ENCODE peak calls at places on chromosomes 3 and 15, in seven cellular contexts. Z is A549, I is suprapubic skin, E is Peyer's patch, H is thyroid gland, N is HCT116, S is uterus. Y is an unnamed sample.

GRCh38 chr3:83226751-83227150 is 1465.3 kb upstream of the GBE1 start:
- DNase-seq in Z (no peak), I (no peak), E (no peak), H (no peak), N (no peak), S (no peak), Y (no peak)

GRCh38 chr3:52682016-52682415 is 3.7 kb downstream of the PBRM1 start:
- DNase-seq in Z (no peak), I (no peak), E (no peak), H (peak; percentile 47), N (peak; percentile 38), S (peak; percentile 27), Y (no peak)

GRCh38 chr3:184230081-184230602 is 757 bp downstream of the VWA5B2 start:
- DNase-seq in Z (no peak), I (no peak), E (no peak), H (no peak), N (no peak), S (no peak), Y (no peak)

GRCh38 chr3:38115645-38116427 is 21.1 kb downstream of the ACAA1 start:
- DNase-seq in Z (no peak), I (peak; percentile 62), E (peak; percentile 42), H (no peak), N (no peak), S (no peak), Y (no peak)

GRCh38 chr3:51777985-51778384 is 1.1 kb downstream of the IQCF6 start:
- DNase-seq in Z (no peak), I (no peak), E (no peak), H (peak; percentile 96), N (no peak), S (no peak), Y (no peak)

GRCh38 chr3:182327196-182327681 is 466.1 kb upstream of the ATP11B start:
- DNase-seq in Z (no peak), I (no peak), E (no peak), H (no peak), N (no peak), S (no peak), Y (no peak)

GRCh38 chr15:100111103-100112060 is 230.4 kb downstream of the ADAMTS17 start:
- DNase-seq in Z (no peak), I (peak; percentile 78), E (peak; percentile 58), H (peak; percentile 27), N (peak; percentile 77), S (peak; percentile 57), Y (peak; percentile 93)

GRCh38 chr15:52678468-52679231 is 538 bp downstream of the ATOSA start:
- DNase-seq in Z (peak; percentile 40), I (peak; percentile 85), E (peak; percentile 85), H (peak; percentile 84), N (no peak), S (peak; percentile 67), Y (peak; percentile 91)

GRCh38 chr3:51680196-51680595 is 9.1 kb downstream of the TEX264 start:
- DNase-seq in Z (no peak), I (no peak), E (no peak), H (no peak), N (no peak), S (no peak), Y (no peak)

GRCh38 chr3:174776123-174776522 is 83.0 kb upstream of the NAALADL2 start:
- DNase-seq in Z (no peak), I (no peak), E (no peak), H (no peak), N (no peak), S (no peak), Y (no peak)

GRCh38 chr3:6827453-6827852 is 33.5 kb upstream of the GRM7 start:
- DNase-seq in Z (no peak), I (no peak), E (no peak), H (no peak), N (no peak), S (no peak), Y (no peak)

GRCh38 chr3:129019266-129019665 is 18.2 kb downstream of the EFCC1 start:
- DNase-seq in Z (no peak), I (no peak), E (no peak), H (no peak), N (no peak), S (no peak), Y (no peak)

GRCh38 chr15:76199106-76200082 is 111.9 kb downstream of the ETFA start:
- DNase-seq in Z (no peak), I (peak; percentile 70), E (peak; percentile 25), H (no peak), N (peak; percentile 39), S (peak; percentile 79), Y (no peak)

GRCh38 chr3:133874344-133874743 is 21.3 kb downstream of the RAB6B start:
- DNase-seq in Z (no peak), I (no peak), E (no peak), H (no peak), N (no peak), S (no peak), Y (no peak)

GRCh38 chr3:10284496-10284895 is 8.3 kb downstream of the GHRL start:
- DNase-seq in Z (no peak), I (no peak), E (no peak), H (no peak), N (no peak), S (no peak), Y (no peak)

GRCh38 chr3:168248383-168249047 is 152.8 kb upstream of the GOLIM4 start:
- DNase-seq in Z (peak; percentile 0), I (no peak), E (no peak), H (peak; percentile 24), N (no peak), S (no peak), Y (no peak)

GRCh38 chr15:48427960-48428547 is 96.8 kb downstream of the DUT start:
- DNase-seq in Z (no peak), I (no peak), E (no peak), H (no peak), N (no peak), S (no peak), Y (no peak)

GRCh38 chr3:43260412-43260811 is 25.9 kb upstream of the SNRK start:
- DNase-seq in Z (peak; percentile 12), I (no peak), E (no peak), H (no peak), N (no peak), S (no peak), Y (no peak)

GRCh38 chr3:142987080-142987700 is 14.2 kb upstream of the U2SURP start:
- DNase-seq in Z (peak; percentile 54), I (no peak), E (no peak), H (no peak), N (no peak), S (no peak), Y (no peak)

GRCh38 chr3:78820497-78820896 is 947.3 kb downstream of the ROBO1 start:
- DNase-seq in Z (no peak), I (no peak), E (no peak), H (no peak), N (no peak), S (no peak), Y (no peak)

GRCh38 chr15:41256103-41256502 is 25.0 kb downstream of the CHP1 start:
- DNase-seq in Z (no peak), I (no peak), E (no peak), H (no peak), N (no peak), S (no peak), Y (no peak)

GRCh38 chr3:14947886-14948608 is 664 bp downstream of the NR2C2 start:
- DNase-seq in Z (peak; percentile 96), I (peak; percentile 98), E (peak; percentile 98), H (peak; percentile 97), N (peak; percentile 92), S (peak; percentile 97), Y (peak; percentile 95)
- TF ChIP-seq POLR2A in Z (peak; percentile 6), I (no peak), E (peak; percentile 14), H (no peak), N (peak; percentile 33), S (peak; percentile 29), Y (no peak)

DNA sequence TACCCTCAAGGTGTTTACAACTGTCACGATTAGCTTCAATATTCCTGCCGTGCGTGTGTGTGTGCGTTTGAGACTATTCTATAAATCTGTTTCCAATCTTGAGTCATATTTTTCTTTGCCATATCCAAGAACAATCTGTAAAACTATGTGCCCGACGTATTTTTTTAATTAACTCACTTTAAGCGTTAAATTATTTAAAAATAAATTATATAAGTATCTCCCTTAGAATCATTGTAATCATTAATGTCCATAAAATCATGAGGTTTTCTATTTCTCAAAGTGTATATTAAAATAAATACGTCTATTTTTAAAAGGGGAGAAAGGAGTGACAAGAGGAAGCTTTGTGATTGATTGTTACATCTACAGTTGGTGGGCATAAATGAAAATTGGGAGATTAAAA is 2.9 kb downstream of the SETMAR start:
- DNase-seq in Z (no peak), I (no peak), E (no peak), H (no peak), N (no peak), S (no peak), Y (no peak)
- H3K4me3 ChIP-seq in Z (no peak overlapping the region), I (peak overlapping the region; percentile 89), E (no peak overlapping the region), H (no peak overlapping the region), N (no peak overlapping the region), S (no peak overlapping the region), Y (no peak overlapping the region)

DNA sequence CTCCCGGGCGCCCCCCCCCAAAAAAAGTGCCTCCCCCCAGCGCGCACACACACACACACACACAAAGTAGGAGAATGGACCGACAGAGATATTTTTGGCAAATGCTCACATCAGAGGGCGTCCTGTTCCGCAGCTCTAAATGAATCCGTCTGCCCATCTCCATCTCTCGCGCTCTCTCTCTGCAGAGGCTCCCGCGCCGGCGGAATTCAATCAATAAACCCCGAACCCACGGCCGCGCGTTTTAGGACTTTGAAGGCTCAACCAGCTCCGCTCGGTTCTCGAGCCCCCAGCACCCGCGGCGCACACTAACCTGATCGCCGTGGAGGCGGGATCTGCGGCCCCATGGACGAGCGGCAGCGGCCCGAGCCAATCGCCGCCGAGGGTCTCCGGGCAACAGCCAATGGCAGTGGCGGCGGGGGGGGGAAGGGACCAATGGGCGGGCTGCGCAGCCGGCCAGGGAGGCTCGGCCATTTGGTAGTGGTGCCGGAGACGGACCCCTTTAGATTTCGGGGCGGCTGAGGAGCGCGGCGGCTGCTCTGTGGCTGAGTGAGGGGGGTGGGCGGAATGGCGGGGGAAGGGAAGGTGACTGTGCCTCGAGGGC is at the start of gene ANP32A:
- DNase-seq in Z (peak; percentile 100), I (peak; percentile 98), E (peak; percentile 98), H (peak; percentile 98), N (peak; percentile 84), S (peak; percentile 98), Y (peak; percentile 99)
- TF ChIP-seq POLR2A in Z (peak; percentile 36), I (no peak), E (peak; percentile 53), H (peak; percentile 50), N (peak; percentile 66), S (peak; percentile 59), Y (no peak)

GRCh38 chr3:150083653-150084037 is 113.0 kb upstream of the PFN2 start:
- DNase-seq in Z (no peak), I (no peak), E (no peak), H (no peak), N (no peak), S (peak; percentile 22), Y (no peak)
- H3K4me3 ChIP-seq in Z (peak overlapping the region; percentile 1), I (peak overlapping the region; percentile 10), E (no peak overlapping the region), H (no peak overlapping the region), N (no peak overlapping the region), S (no peak overlapping the region), Y (no peak overlapping the region)

GRCh38 chr3:47410801-47411646 is 30.2 kb downstream of the PTPN23 start:
- DNase-seq in Z (no peak), I (no peak), E (peak; percentile 46), H (no peak), N (no peak), S (no peak), Y (no peak)
- TF ChIP-seq POLR2A in Z (no peak), I (no peak), E (no peak), H (no peak), N (no peak), S (no peak), Y (no peak)

Y was measured in lower leg skin.